ENCODE peak calls at places on chromosomes 1 and 21, in seven cellular contexts. F is body of pancreas, I is adrenal gland, R is breast epithelium, V is GM12878, X is fibroblast of lung, G is spleen. L is an unnamed sample.

GRCh38 chr1:29924017-29924431 is 687.7 kb downstream of the PTPRU start:
- DNase-seq in F (no peak), I (no peak), R (no peak), V (no peak), X (no peak), G (no peak), L (no peak)

GRCh38 chr1:47995306-47996050 is 1.7 kb downstream of the TRABD2B start:
- DNase-seq in F (no peak), I (no peak), R (no peak), V (no peak), X (no peak), G (no peak), L (no peak)

GRCh38 chr1:12098786-12099185 is 35.7 kb downstream of the TNFRSF8 start:
- DNase-seq in F (no peak), I (no peak), R (no peak), V (no peak), X (no peak), G (no peak), L (no peak)

GRCh38 chr1:234911787-234912186 is 216.8 kb downstream of the TOMM20 start:
- DNase-seq in F (no peak), I (peak; percentile 19), R (no peak), V (no peak), X (no peak), G (peak; percentile 81), L (no peak)

GRCh38 chr1:31936278-31936965 is 1.7 kb downstream of the PTP4A2 start:
- DNase-seq in F (no peak), I (no peak), R (no peak), V (no peak), X (peak; percentile 43), G (no peak), L (no peak)

GRCh38 chr1:101150676-101151075 is 86.1 kb upstream of the S1PR1 start:
- DNase-seq in F (no peak), I (no peak), R (no peak), V (no peak), X (no peak), G (no peak), L (no peak)

GRCh38 chr1:19728413-19729145 is 63.9 kb downstream of the HTR6 start:
- DNase-seq in F (no peak), I (peak; percentile 50), R (no peak), V (no peak), X (no peak), G (no peak), L (no peak)

GRCh38 chr1:233244183-233244582 is 51.3 kb downstream of the PCNX2 start:
- DNase-seq in F (peak; percentile 47), I (no peak), R (no peak), V (no peak), X (peak; percentile 16), G (no peak), L (no peak)

GRCh38 chr1:92482665-92483441 is 3.9 kb downstream of the GFI1 start:
- DNase-seq in F (peak; percentile 29), I (no peak), R (no peak), V (no peak), X (no peak), G (peak; percentile 86), L (peak; percentile 47)

GRCh38 chr1:78843111-78843908 is 163.2 kb downstream of the ADGRL4 start:
- DNase-seq in F (no peak), I (no peak), R (no peak), V (no peak), X (peak; percentile 66), G (no peak), L (no peak)

GRCh38 chr1:60281360-60281932 is 207.9 kb upstream of the C1orf87 start:
- DNase-seq in F (peak; percentile 76), I (peak; percentile 58), R (peak; percentile 24), V (peak; percentile 1), X (peak; percentile 75), G (no peak), L (no peak)

GRCh38 chr1:4734791-4735190 is 80.4 kb downstream of the AJAP1 start:
- DNase-seq in F (no peak), I (no peak), R (no peak), V (no peak), X (no peak), G (no peak), L (no peak)

GRCh38 chr1:224542783-224543440 is 73.2 kb upstream of the CNIH3 start:
- DNase-seq in F (peak; percentile 22), I (peak; percentile 22), R (no peak), V (no peak), X (peak; percentile 92), G (no peak), L (no peak)

GRCh38 chr1:8424539-8425116 is 106.7 kb downstream of the SLC45A1 start:
- DNase-seq in F (peak; percentile 86), I (peak; percentile 44), R (peak; percentile 65), V (no peak), X (no peak), G (peak; percentile 78), L (peak; percentile 58)

GRCh38 chr21:36698160-36699025 is 522 bp upstream of the SIM2 start:
- DNase-seq in F (no peak), I (no peak), R (no peak), V (no peak), X (no peak), G (no peak), L (no peak)

GRCh38 chr1:4017636-4018365 is 117.7 kb upstream of the C1orf174 start:
- DNase-seq in F (no peak), I (no peak), R (no peak), V (no peak), X (no peak), G (peak; percentile 31), L (no peak)

GRCh38 chr21:33567914-33568313 is 20.6 kb downstream of the DONSON start:
- DNase-seq in F (no peak), I (no peak), R (no peak), V (no peak), X (no peak), G (no peak), L (no peak)

GRCh38 chr1:233376711-233377110 is 49.2 kb downstream of the MAP3K21 start:
- DNase-seq in F (no peak), I (no peak), R (no peak), V (no peak), X (no peak), G (no peak), L (no peak)

GRCh38 chr1:32138965-32139364 is 31.1 kb downstream of the KPNA6 start:
- DNase-seq in F (no peak), I (no peak), R (no peak), V (no peak), X (peak; percentile 36), G (no peak), L (no peak)

GRCh38 chr1:161209790-161210409 is 5.2 kb upstream of the FCER1G start:
- DNase-seq in F (peak; percentile 87), I (peak; percentile 88), R (peak; percentile 59), V (no peak), X (peak; percentile 70), G (peak; percentile 90), L (peak; percentile 42)

GRCh38 chr1:116255486-116255885 is 117.6 kb upstream of the ATP1A1 start:
- DNase-seq in F (no peak), I (no peak), R (no peak), V (no peak), X (no peak), G (no peak), L (no peak)

GRCh38 chr1:6077919-6078318 is 32.2 kb downstream of the KCNAB2 start:
- DNase-seq in F (no peak), I (no peak), R (no peak), V (no peak), X (no peak), G (no peak), L (no peak)

GRCh38 chr1:178652506-178652905 is 72.5 kb upstream of the RALGPS2 start:
- DNase-seq in F (no peak), I (no peak), R (no peak), V (no peak), X (no peak), G (no peak), L (no peak)
- H3K4me3 ChIP-seq in F (no peak overlapping the region), I (no peak overlapping the region), R (no peak overlapping the region), V (no peak overlapping the region), X (no peak overlapping the region), G (no peak overlapping the region), L (no peak overlapping the region)

DNA sequence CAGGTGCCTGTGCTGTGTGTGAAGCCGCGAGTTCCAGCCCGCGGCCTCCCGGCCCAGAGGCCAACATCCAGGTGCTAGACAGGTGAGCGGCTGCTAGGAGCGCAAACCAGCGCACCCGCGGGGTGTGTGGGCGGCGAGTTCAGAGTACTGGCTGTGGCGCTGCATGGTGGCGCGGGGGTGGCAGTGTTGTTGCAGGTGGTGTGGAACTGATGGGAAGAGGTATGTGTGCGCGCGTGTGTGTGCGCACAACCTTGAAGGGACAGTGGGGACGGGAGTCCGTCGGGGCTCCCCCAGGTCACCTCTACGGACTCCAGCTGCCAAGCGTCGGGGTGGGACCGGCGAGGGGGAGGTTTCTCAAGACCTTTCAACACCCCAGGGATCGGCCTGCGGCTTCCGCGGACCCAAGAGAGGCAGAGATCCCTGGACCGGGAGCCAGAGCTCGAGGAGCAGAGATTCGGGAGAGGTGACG is 433 bp upstream of the DMBX1 start:
- DNase-seq in F (no peak), I (no peak), R (no peak), V (no peak), X (no peak), G (no peak), L (no peak)
- H3K27me3 ChIP-seq in F (peaks cover 6% of the 10 kb centered on the region), I (peaks cover 74% of the 10 kb centered on the region), R (peaks cover 12% of the 10 kb centered on the region), V (peaks cover 41% of the 10 kb centered on the region), X (peaks cover 70% of the 10 kb centered on the region), G (peaks cover 100% of the 10 kb centered on the region), L (peaks cover 11% of the 10 kb centered on the region)

DNA sequence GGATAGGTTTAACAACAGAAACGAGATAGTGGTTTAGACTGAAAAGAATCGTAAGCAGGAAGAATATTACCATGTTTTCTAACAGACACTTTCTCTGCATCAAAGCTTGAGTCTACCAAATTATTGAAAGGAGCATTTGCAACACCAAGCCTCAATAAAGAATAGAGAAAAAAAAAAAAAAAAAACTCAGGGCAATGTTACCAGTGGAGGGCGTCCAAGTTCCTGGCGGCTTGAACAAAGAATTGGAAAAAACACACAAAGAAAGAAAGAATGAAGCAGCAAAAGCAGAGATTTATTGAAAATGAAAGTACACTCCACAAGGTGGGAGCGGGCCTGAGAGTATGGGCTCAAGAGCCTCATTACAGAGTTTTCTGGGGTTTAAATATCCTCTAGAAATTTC is 686.5 kb upstream of the ADGRL2 start:
- DNase-seq in F (no peak), I (no peak), R (no peak), V (no peak), X (no peak), G (no peak), L (no peak)
- TF ChIP-seq CTCF in F (no peak), I (no peak), R (no peak), V (no peak), X (no peak), G (no peak), L (no peak)

DNA sequence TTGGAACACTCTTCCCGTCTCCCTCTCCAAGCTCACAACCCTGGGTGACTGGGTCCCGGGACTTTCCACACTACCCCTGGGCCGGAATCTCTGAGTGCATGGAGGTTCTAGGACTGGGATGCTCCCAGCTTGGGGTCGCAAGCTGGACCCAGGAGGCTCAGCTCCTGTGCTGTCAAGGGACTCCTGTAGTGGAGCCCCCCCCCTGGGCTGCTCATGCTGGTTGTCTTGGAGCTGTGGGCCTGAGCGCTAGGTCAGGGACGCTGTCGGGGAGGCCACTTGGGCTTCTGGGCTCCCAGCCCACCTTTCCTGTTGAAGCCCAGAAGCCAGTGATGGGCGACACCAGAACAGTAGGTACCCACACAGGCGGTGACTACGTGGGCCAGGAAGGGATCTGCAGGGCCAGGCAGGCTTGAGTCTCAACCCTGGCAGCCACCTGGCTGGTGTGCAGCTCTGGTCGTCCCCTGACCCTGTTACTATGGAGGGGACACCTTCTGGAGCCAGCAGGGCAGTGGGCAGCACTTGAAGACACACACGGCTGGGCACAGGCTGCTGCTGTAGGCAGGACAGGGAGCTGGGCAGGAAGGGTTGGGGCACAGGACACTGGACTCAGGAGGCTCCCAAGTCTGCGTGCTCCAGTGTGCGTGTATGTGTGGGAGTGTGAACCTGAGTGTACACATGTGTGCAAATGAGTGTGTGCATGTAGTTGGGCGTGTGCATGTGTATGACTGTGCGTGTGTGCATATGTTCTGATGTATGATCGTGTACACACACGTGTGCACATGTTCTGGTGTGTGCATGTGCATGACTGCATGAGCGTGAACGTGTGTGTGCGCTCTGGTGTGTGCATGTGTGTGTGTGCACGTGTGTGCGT is 3.0 kb downstream of the MMEL1 start:
- DNase-seq in F (no peak), I (no peak), R (no peak), V (no peak), X (no peak), G (peak; percentile 60), L (no peak)
- H3K4me3 ChIP-seq in F (no peak overlapping the region), I (no peak overlapping the region), R (no peak overlapping the region), V (no peak overlapping the region), X (no peak overlapping the region), G (no peak overlapping the region), L (no peak overlapping the region)